ENCODE peak calls at places on chromosomes 7 and 10, in four cellular contexts. L is neuronal stem cell, P is IMR-90, F is mesenchymal stem cell. G is an unnamed sample.

GRCh38 chr7:116441534-116441933 is 58.0 kb upstream of the CAV2 start:
- DNase-seq in L (no peak), F (no peak), P (peak; percentile 46), G (no peak)

GRCh38 chr7:18573410-18574234 is 78.1 kb downstream of the HDAC9 start:
- DNase-seq in L (no peak), P (no peak), F (no peak), G (no peak)

GRCh38 chr10:94108200-94108599 is 114.5 kb downstream of the PLCE1 start:
- DNase-seq in P (peak; percentile 95), L (no peak), F (peak; percentile 94), G (no peak)

GRCh38 chr10:124152781-124153600 is 59.6 kb upstream of the CHST15 start:
- DNase-seq in F (peak; percentile 92), P (peak; percentile 63), L (no peak), G (peak; percentile 66)

GRCh38 chr10:50605280-50606270 is 18.2 kb downstream of the SGMS1 start:
- DNase-seq in P (peak; percentile 98), L (no peak), F (peak; percentile 76), G (no peak)

GRCh38 chr10:26627320-26627719 is 70.2 kb upstream of the PDSS1 start:
- DNase-seq in F (no peak), L (no peak), P (no peak), G (peak; percentile 57)

GRCh38 chr10:122774269-122774668 is 71.4 kb downstream of the CUZD1 start:
- DNase-seq in L (no peak), F (no peak), P (no peak), G (no peak)

GRCh38 chr10:132414402-132415016 is 17.5 kb downstream of the PWWP2B start:
- DNase-seq in L (no peak), P (no peak), F (peak; percentile 69), G (no peak)

GRCh38 chr7:131502810-131503545 is 53.5 kb downstream of the PODXL start:
- DNase-seq in F (peak; percentile 61), L (no peak), P (peak; percentile 49), G (no peak)

GRCh38 chr7:29894238-29894637 is 87.9 kb downstream of the WIPF3 start:
- DNase-seq in P (no peak), F (no peak), L (no peak), G (no peak)

GRCh38 chr10:370222-370825 is 235.1 kb downstream of the ZMYND11 start:
- DNase-seq in L (no peak), P (peak; percentile 65), F (peak; percentile 6), G (no peak)

GRCh38 chr7:90838799-90839198 is 242.7 kb downstream of the CDK14 start:
- DNase-seq in L (no peak), P (no peak), F (no peak), G (no peak)

DNA sequence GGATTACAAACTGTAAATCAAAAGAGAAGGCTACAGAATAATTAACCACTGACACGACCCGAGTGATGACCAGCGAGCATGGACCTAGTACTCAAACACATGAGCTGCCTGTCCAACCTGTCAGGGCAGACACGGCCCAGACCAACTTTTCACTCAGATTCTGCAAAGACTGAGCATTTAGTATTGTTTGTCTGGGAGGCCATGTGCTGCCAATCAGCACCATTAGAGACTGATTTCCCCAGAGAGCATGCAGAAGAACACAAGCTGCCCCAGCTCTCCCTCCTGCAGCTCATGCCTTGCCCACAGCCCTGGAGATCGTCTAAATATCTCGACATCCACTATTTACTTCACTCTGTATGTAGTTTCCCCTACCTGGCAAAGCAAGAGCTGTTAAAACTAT is 172.6 kb upstream of the INHBA start:
- DNase-seq in P (no peak), F (no peak), L (no peak), G (no peak)
- H2BK5ac ChIP-seq in P (no peak overlapping the region), F (no peak overlapping the region), L (no peak overlapping the region), G (no peak overlapping the region)

DNA sequence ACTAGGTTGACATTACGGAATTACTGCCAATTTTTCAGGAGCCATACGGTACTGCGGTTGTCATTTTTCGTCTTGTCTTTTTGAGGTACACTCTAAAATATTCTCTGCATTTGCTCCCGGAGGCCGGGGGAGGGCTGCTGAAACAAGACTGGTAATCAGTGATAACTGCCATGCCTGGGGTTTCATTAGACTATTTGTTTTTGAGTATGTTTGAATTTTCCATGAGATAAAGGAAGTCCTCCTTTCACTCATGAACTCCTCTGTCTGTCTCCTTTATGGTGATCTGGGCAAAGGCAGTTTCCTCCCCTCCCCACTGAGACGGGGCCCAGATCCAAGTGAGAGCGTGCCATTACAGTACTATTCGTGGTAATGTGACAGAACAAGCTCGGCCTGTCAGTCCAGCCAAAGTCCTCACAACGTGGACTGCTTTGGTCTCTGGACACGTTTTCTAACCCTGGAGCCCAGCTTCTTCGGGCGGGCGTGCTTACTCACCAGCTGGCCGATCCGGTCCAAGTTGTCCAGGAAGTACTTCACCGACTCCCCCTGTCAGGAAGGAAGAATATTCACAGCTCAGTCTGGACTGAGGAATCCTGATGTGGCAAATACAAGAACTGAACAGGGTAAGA is 45.1 kb downstream of the AMZ1 start:
- DNase-seq in P (peak; percentile 41), F (peak; percentile 49), L (no peak), G (peak; percentile 15)
- H3K23ac ChIP-seq in P (peak overlapping the region; percentile 23), F (no peak overlapping the region), L (no peak overlapping the region), G (no peak overlapping the region)

GRCh38 chr10:128083191-128083895 is 42.9 kb downstream of the MKI67 start:
- DNase-seq in P (no peak), F (no peak), L (no peak), G (peak; percentile 23)
- H2BK5ac ChIP-seq in P (no peak overlapping the region), F (no peak overlapping the region), L (no peak overlapping the region), G (no peak overlapping the region)

GRCh38 chr10:60527676-60528075 is 138.0 kb upstream of the ANK3 start:
- DNase-seq in P (no peak), L (no peak), F (no peak), G (no peak)
- H3K23ac ChIP-seq in P (no peak overlapping the region), L (no peak overlapping the region), F (no peak overlapping the region), G (no peak overlapping the region)

GRCh38 chr10:70984986-70985719 is 96.8 kb upstream of the PCBD1 start:
- DNase-seq in P (no peak), F (no peak), L (no peak), G (no peak)
- H2BK5ac ChIP-seq in P (no peak overlapping the region), F (no peak overlapping the region), L (no peak overlapping the region), G (no peak overlapping the region)

GRCh38 chr7:6393667-6394056 is 54.1 kb downstream of the DAGLB start:
- DNase-seq in F (no peak), P (no peak), L (no peak), G (no peak)

GRCh38 chr7:6392712-6393666 is 54.8 kb downstream of the DAGLB start:
- DNase-seq in L (no peak), F (peak; percentile 84), P (peak; percentile 77), G (no peak)

GRCh38 chr7:6394114-6394513 is 53.6 kb downstream of the DAGLB start:
- DNase-seq in P (no peak), L (no peak), F (no peak), G (no peak)

GRCh38 chr7:6398943-6399342 is 48.8 kb downstream of the DAGLB start:
- DNase-seq in F (no peak), P (no peak), L (no peak), G (no peak)

DNA sequence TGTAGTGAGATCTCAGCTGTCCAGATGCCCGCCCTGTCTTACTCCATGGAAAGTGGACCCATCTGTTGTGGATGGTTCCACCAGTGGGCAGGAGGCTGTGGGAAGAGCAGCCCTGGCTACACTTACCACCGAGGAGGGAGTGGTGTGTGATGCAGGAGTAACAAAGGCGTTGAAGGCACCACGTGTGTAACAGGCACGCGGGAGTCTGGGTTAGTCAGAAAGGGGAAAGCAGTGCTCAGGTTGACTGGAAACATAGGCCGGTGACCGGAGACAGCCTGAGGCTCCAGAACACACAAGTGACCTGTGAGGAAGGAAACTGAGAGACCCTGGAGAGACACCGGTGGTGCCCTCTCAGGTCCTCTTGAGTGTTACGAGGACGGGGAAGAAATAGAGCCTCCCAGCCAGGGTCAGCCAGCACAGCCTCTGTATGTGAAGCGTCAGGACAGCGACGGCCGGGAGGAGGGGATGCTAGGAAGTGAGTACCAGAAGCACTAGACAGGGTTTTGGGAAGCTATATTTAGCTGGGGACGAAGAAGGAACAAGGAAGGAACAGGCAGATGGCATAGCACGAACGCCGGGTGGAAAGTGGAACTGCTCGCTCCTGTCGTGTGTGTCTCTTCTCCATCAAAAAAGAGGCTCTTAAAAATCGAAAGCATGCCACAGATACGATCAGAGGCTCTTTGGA is 51.7 kb downstream of the DAGLB start:
- DNase-seq in P (no peak), F (no peak), L (no peak), G (no peak)
- H3K23ac ChIP-seq in P (no peak overlapping the region), F (no peak overlapping the region), L (no peak overlapping the region), G (no peak overlapping the region)

GRCh38 chr7:2812119-2812487 is 32.0 kb downstream of the GNA12 start:
- DNase-seq in F (no peak), P (peak; percentile 69), L (no peak), G (no peak)

GRCh38 chr7:2809903-2810628 is 34.0 kb downstream of the GNA12 start:
- DNase-seq in P (peak; percentile 33), L (no peak), F (no peak), G (no peak)

GRCh38 chr7:2808891-2809660 is 35.0 kb downstream of the GNA12 start:
- DNase-seq in F (no peak), P (no peak), L (no peak), G (no peak)

GRCh38 chr7:2811476-2812118 is 32.5 kb downstream of the GNA12 start:
- DNase-seq in P (no peak), F (peak; percentile 45), L (no peak), G (no peak)

GRCh38 chr7:2810682-2811471 is 33.2 kb downstream of the GNA12 start:
- DNase-seq in P (no peak), L (no peak), F (no peak), G (no peak)
- H2BK5ac ChIP-seq in P (peak overlapping the region; percentile 41), L (no peak overlapping the region), F (no peak overlapping the region), G (no peak overlapping the region)

GRCh38 chr7:53539558-53539957 is 504.1 kb downstream of the POM121L12 start:
- DNase-seq in F (no peak), L (no peak), P (no peak), G (no peak)
- H3K23ac ChIP-seq in F (no peak overlapping the region), L (no peak overlapping the region), P (no peak overlapping the region), G (no peak overlapping the region)

GRCh38 chr10:97543025-97543546 is 29.5 kb upstream of the ANKRD2 start:
- DNase-seq in P (peak; percentile 98), F (peak; percentile 97), L (no peak), G (no peak)
- H2BK5ac ChIP-seq in P (peak overlapping the region; percentile 95), F (peak overlapping the region; percentile 79), L (no peak overlapping the region), G (no peak overlapping the region)

DNA sequence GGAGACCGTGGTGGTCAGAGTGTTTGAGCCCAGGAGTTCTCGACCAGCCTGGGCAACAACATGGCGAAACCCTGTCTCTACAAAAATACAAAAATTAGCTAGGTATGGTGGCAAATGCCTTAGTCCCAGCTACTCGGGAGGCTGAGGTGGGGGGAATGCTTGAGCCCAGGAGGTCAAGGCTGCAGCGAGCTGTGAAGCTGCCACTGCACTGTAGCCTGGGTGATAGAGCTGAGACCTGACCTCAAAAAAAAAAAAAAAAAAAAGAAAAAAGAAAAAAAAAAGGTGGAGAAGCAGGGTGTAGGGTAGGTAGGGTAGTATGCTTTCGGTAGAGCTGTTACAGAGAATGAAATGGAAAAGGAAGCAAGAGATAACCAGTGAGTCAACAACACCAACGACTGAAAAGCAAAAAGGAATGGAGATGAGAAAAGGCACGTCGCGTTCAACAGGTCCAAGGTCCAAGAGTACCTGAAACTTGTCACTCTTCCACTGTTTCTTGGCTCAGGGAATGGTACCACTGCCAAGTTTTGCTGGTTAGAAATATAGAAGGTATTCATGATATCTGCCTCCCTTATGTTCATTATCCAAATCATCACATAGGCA is 4.3 kb upstream of the RSBN1L start:
- DNase-seq in P (no peak), F (no peak), L (no peak), G (no peak)
- H3K23ac ChIP-seq in P (no peak overlapping the region), F (no peak overlapping the region), L (no peak overlapping the region), G (no peak overlapping the region)